ENCODE peak calls at places on chromosomes 11 and 22, in seven cellular contexts. T is HCT116, M is neural progenitor cell, U is HepG2, F is MM.1S, R is hepatocyte, W is mammary epithelial cell. H is an unnamed sample.

GRCh38 chr11:48024635-48025071 is 44.3 kb downstream of the PTPRJ start:
- DNase-seq in T (no peak), M (no peak), U (no peak), F (no peak), R (no peak), W (no peak), H (no peak)

GRCh38 chr11:126545057-126545555 is 189.6 kb downstream of the ST3GAL4 start:
- DNase-seq in T (no peak), M (no peak), U (no peak), F (no peak), R (no peak), W (no peak), H (no peak)

GRCh38 chr11:65808744-65809341 is 22.0 kb downstream of the OVOL1 start:
- DNase-seq in T (no peak), M (no peak), U (no peak), F (no peak), R (no peak), W (no peak), H (no peak)

GRCh38 chr11:46338988-46339666 is 8.1 kb upstream of the DGKZ start:
- DNase-seq in T (no peak), M (peak), U (no peak), F (no peak), R (peak), W (no peak), H (no peak)

GRCh38 chr11:126304457-126305072 is 705 bp downstream of the DCPS start:
- DNase-seq in T (no peak), M (no peak), U (no peak), F (peak), R (no peak), W (no peak), H (no peak)

GRCh38 chr11:2779981-2780849 is 80.4 kb upstream of the KCNQ1OT1 start:
- DNase-seq in T (no peak), M (no peak), U (peak), F (no peak), R (peak), W (no peak), H (peak)

GRCh38 chr11:66002648-66003225 is 434 bp downstream of the BANF1 start:
- DNase-seq in T (no peak), M (no peak), U (peak), F (peak), R (no peak), W (no peak), H (peak)

GRCh38 chr11:101797335-101797734 is 117.5 kb upstream of the CEP126 start:
- DNase-seq in T (no peak), M (no peak), U (no peak), F (no peak), R (no peak), W (no peak), H (peak)

GRCh38 chr11:23789938-23790371 is 706.9 kb upstream of the LUZP2 start:
- DNase-seq in T (no peak), M (no peak), U (no peak), F (no peak), R (peak), W (no peak), H (peak)

GRCh38 chr11:122085264-122085663 is 30.8 kb downstream of the BLID start:
- DNase-seq in T (no peak), M (no peak), U (no peak), F (no peak), R (no peak), W (peak), H (peak)

GRCh38 chr11:103257360-103257759 is 148.1 kb downstream of the DYNC2H1 start:
- DNase-seq in T (peak), M (peak), U (peak), F (no peak), R (peak), W (no peak), H (peak)

GRCh38 chr22:41976070-41976901 is 7.0 kb downstream of the SEPTIN3 start:
- DNase-seq in T (no peak), M (peak), U (no peak), F (peak), R (peak), W (no peak), H (no peak)

GRCh38 chr11:12854297-12854661 is 154.8 kb upstream of the RASSF10 start:
- DNase-seq in T (no peak), M (no peak), U (no peak), F (no peak), R (no peak), W (no peak), H (no peak)
- H3K4me2 ChIP-seq in T (no peak), M (no peak), U (peak), F (no peak), R (peak), W (no peak), H (no peak)

GRCh38 chr11:83613767-83614121 is 327.6 kb upstream of the CCDC90B start:
- DNase-seq in T (no peak), M (no peak), U (no peak), F (no peak), R (no peak), W (no peak), H (no peak)

GRCh38 chr11:83610996-83611395 is 324.8 kb upstream of the CCDC90B start:
- DNase-seq in T (no peak), M (no peak), U (no peak), F (no peak), R (no peak), W (no peak), H (peak)

GRCh38 chr11:83609181-83609580 is 323.0 kb upstream of the CCDC90B start:
- DNase-seq in T (no peak), M (no peak), U (no peak), F (no peak), R (no peak), W (no peak), H (no peak)

GRCh38 chr11:83611616-83612015 is 325.4 kb upstream of the CCDC90B start:
- DNase-seq in T (no peak), M (no peak), U (no peak), F (no peak), R (no peak), W (no peak), H (no peak)

GRCh38 chr11:83612891-83613766 is 327.0 kb upstream of the CCDC90B start:
- DNase-seq in T (no peak), M (peak), U (no peak), F (no peak), R (no peak), W (no peak), H (no peak)
- H2AFZ ChIP-seq in T (no peak), M (peak), U (no peak), F (no peak), R (no peak), W (no peak), H (no peak)

DNA sequence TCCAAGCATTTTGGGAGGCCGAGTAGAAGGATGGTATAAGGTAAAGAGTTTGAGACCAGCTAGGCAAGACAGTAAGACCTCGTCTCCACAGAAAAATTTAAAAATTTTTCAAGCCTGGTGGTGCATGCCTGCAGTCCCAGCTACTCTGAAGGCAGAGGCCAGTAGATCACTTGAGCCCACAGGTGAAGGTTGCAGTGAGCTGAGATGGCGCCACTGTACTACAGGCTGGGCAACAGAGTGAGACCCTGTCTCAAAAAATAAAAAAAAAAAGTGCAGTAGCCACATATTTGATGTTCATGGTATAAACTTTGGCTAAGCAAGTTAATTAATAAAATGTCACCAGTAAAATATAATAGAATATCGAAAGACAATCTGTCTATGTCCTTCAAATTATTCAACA is 27.0 kb downstream of the LGR4 start:
- DNase-seq in T (no peak), M (no peak), U (no peak), F (no peak), R (no peak), W (no peak), H (no peak)
- H3K4me2 ChIP-seq in T (no peak), M (peak), U (no peak), F (no peak), R (no peak), W (no peak), H (no peak)

DNA sequence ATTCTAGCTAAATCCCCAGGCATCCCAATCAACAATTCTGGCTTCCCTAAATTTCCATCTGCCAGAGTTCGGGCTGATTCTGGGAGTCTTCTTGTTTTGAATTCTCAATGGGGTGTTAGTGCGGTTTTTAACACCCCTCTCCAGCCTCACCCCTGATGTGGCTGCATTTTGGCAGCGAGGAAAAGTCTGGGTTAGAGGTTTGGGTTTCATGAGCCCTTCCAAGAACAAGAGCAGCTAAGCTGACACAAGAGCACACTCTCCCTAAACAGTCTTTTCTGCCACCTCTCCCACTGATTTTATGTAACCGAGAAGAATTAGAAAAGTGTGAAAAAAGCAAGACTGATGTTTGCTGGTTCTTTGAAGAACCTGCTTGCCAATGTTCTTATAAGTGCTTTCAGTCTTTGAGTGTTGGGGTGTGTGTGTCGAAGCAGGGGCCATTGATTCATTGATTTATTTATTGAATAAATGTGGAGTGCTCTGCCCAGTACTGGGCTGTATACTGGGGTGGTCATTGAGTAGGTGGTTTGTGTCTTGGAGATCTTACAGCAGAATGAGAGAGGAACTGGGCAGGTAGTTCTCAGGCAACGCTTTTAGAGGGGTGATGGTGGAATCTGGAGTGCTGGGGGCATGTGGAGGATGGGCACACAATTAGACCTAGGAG is 101.5 kb downstream of the TRAF6 start:
- DNase-seq in T (no peak), M (no peak), U (no peak), F (no peak), R (no peak), W (no peak), H (no peak)
- H2AFZ ChIP-seq in T (no peak), M (no peak), U (no peak), F (no peak), R (no peak), W (no peak), H (no peak)

DNA sequence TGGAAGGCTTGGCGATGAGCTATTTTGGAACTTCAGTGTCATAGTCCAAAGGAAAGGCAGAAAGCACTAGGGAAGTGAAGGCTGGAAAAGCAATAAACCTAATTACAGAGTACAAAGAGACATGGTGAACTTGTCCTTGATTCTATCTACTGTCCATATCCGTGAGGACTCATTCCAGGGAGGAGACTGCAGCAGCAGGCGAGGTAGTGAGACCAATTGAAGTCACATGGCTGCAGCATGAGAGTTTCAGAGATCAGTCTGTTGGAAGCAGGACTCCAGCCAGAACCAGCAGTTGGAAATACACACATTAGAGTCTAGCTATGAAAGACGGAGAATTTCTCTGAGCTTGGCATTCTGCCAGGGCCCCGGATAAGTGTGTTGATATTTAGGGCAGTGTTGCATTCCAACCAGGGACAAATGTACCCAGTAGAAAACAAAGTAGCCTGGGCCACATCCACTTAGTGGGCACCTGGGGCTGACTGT is 54.1 kb upstream of the ARHGAP42 start:
- DNase-seq in T (no peak), M (no peak), U (peak), F (no peak), R (peak), W (no peak), H (peak)
- H3K4me2 ChIP-seq in T (no peak), M (no peak), U (peak), F (no peak), R (peak), W (no peak), H (peak)

GRCh38 chr11:86800956-86801264 is 568 bp downstream of the PRSS23 start:
- DNase-seq in T (no peak), M (no peak), U (no peak), F (no peak), R (no peak), W (no peak), H (no peak)
- H2AFZ ChIP-seq in T (no peak), M (no peak), U (no peak), F (peak), R (peak), W (peak), H (no peak)

GRCh38 chr22:25712661-25713400 is 29.2 kb upstream of the MYO18B start:
- DNase-seq in T (no peak), M (no peak), U (no peak), F (no peak), R (no peak), W (no peak), H (no peak)

GRCh38 chr22:25714070-25714469 is 27.9 kb upstream of the MYO18B start:
- DNase-seq in T (no peak), M (no peak), U (no peak), F (no peak), R (no peak), W (no peak), H (no peak)

GRCh38 chr22:25709758-25710157 is 32.2 kb upstream of the MYO18B start:
- DNase-seq in T (no peak), M (no peak), U (no peak), F (no peak), R (no peak), W (no peak), H (no peak)

GRCh38 chr22:25710501-25710900 is 31.5 kb upstream of the MYO18B start:
- DNase-seq in T (no peak), M (peak), U (no peak), F (no peak), R (no peak), W (no peak), H (no peak)

DNA sequence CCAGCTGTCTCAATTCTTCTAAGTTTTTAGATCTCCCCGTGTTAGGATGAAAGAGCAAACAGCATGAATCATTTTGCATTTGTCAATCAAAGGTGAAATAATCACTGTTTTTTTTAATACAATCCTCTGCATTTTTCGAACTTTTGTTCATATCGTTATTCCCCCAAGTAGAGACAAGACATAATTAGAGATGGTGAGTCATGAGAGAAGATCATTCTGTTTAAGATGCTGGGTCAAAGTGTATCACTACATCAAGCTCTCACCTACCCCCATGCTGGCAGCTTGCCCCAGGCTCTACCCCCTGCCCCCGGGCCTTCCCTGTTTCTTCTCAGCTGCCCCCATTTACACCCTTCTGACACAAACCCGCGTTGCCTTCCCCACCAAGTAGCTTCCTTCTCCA is 30.5 kb upstream of the MYO18B start:
- DNase-seq in T (no peak), M (no peak), U (no peak), F (no peak), R (no peak), W (no peak), H (no peak)
- H3K4me2 ChIP-seq in T (no peak), M (no peak), U (no peak), F (no peak), R (no peak), W (no peak), H (no peak)

GRCh38 chr11:33696931-33697638 is 3.5 kb downstream of the C11orf91 start:
- DNase-seq in T (no peak), M (no peak), U (no peak), F (no peak), R (no peak), W (no peak), H (no peak)
- H2AFZ ChIP-seq in T (no peak), M (no peak), U (no peak), F (no peak), R (no peak), W (no peak), H (no peak)

H was measured in fibroblast of lung.